ENCODE peak calls at places on chromosomes 12 and 14, in four cellular contexts. R, I, P and U are unnamed samples.

GRCh38 chr12:6724409-6724797 is 557 bp downstream of the COPS7A start:
- DNase-seq in P (no peak), I (no peak), R (no peak), U (no peak)

GRCh38 chr12:66188584-66189475 is at the start of gene IRAK3:
- DNase-seq in P (no peak), R (no peak), I (no peak), U (no peak)

GRCh38 chr14:68824517-68825347 is 31.9 kb upstream of the ZFP36L1 start:
- DNase-seq in P (no peak), I (no peak), R (peak; percentile 20), U (no peak)

GRCh38 chr12:68568878-68569569 is 41.7 kb upstream of the RAP1B start:
- DNase-seq in P (no peak), I (no peak), R (no peak), U (no peak)

GRCh38 chr14:50920482-50921225 is 23.6 kb downstream of the PYGL start:
- DNase-seq in P (no peak), I (no peak), R (no peak), U (no peak)

GRCh38 chr12:94405378-94406116 is 54.1 kb downstream of the CEP83 start:
- DNase-seq in P (no peak), R (no peak), I (no peak), U (no peak)

GRCh38 chr12:122035292-122035691 is 13.6 kb downstream of the BCL7A start:
- DNase-seq in P (no peak), I (peak; percentile 51), R (no peak), U (no peak)

GRCh38 chr14:69547701-69548348 is 26.8 kb downstream of the CCDC177 start:
- DNase-seq in R (no peak), P (no peak), I (no peak), U (peak; percentile 20)

GRCh38 chr14:53954551-53955233 is 1.9 kb downstream of the BMP4 start:
- DNase-seq in R (no peak), P (no peak), I (no peak), U (no peak)

GRCh38 chr12:8088574-8088973 is 6.5 kb downstream of the NECAP1 start:
- DNase-seq in I (no peak), P (no peak), R (no peak), U (no peak)

GRCh38 chr12:28550757-28551381 is 360.6 kb downstream of the CCDC91 start:
- DNase-seq in R (no peak), P (no peak), I (no peak), U (no peak)

GRCh38 chr14:54370323-54371125 is 26.3 kb upstream of the CDKN3 start:
- DNase-seq in R (no peak), I (no peak), P (no peak), U (no peak)

GRCh38 chr12:46370792-46371717 is 1.5 kb downstream of the SLC38A2 start:
- DNase-seq in R (peak; percentile 84), P (no peak), I (no peak), U (no peak)

GRCh38 chr12:132003846-132004245 is 54.1 kb downstream of the EP400 start:
- DNase-seq in I (no peak), P (peak; percentile 41), R (no peak), U (no peak)

GRCh38 chr12:15726029-15726756 is 63.0 kb downstream of the EPS8 start:
- DNase-seq in R (no peak), P (no peak), I (no peak), U (no peak)

GRCh38 chr14:77007339-77007974 is 21.1 kb downstream of the IRF2BPL start:
- DNase-seq in R (no peak), I (no peak), P (no peak), U (no peak)

GRCh38 chr14:101821528-101821927 is 60.0 kb downstream of the PPP2R5C start:
- DNase-seq in P (no peak), R (no peak), I (no peak), U (no peak)